ENCODE peak calls at places on chromosomes 1 and 21, in four cellular contexts. K, C, J and I are unnamed samples.

GRCh38 chr1:111468717-111469100 is 5.1 kb upstream of the C1orf162 start:
- DNase-seq in K (no peak), C (no peak), J (no peak), I (no peak)

GRCh38 chr1:86546787-86547221 is at the start of gene CLCA4:
- DNase-seq in K (no peak), C (no peak), J (peak; percentile 48), I (no peak)

GRCh38 chr1:83999316-83999819 is 436 bp upstream of the TTLL7 start:
- DNase-seq in K (peak; percentile 76), C (peak; percentile 81), J (peak; percentile 82), I (peak; percentile 78)

GRCh38 chr1:36187800-36188593 is 32.0 kb downstream of the MAP7D1 start:
- DNase-seq in K (peak; percentile 90), C (peak; percentile 89), J (peak; percentile 64), I (peak; percentile 88)

GRCh38 chr1:52738148-52738547 is 11.9 kb downstream of the ZYG11B start:
- DNase-seq in K (no peak), C (no peak), J (no peak), I (no peak)

GRCh38 chr1:156859523-156860112 is 701 bp upstream of the INSRR start:
- DNase-seq in K (peak; percentile 10), C (peak; percentile 52), J (no peak), I (no peak)

GRCh38 chr1:88877382-88877825 is 14.0 kb downstream of the GTF2B start:
- DNase-seq in K (peak; percentile 61), C (no peak), J (peak; percentile 52), I (no peak)

GRCh38 chr1:109251277-109252166 is 2.2 kb downstream of the CELSR2 start:
- DNase-seq in K (no peak), C (no peak), J (no peak), I (no peak)

GRCh38 chr1:245987577-245987976 is 519.5 kb downstream of the SMYD3 start:
- DNase-seq in K (no peak), C (no peak), J (no peak), I (no peak)

GRCh38 chr21:45998871-45999580 is 17.5 kb downstream of the COL6A1 start:
- DNase-seq in K (no peak), C (no peak), J (no peak), I (no peak)

GRCh38 chr21:45157932-45158331 is 83.6 kb downstream of the ADARB1 start:
- DNase-seq in K (no peak), C (no peak), J (no peak), I (no peak)

GRCh38 chr1:230208619-230209261 is 141.7 kb downstream of the GALNT2 start:
- DNase-seq in K (no peak), C (peak; percentile 87), J (no peak), I (no peak)

GRCh38 chr1:47915677-47916353 is 81.4 kb downstream of the TRABD2B start:
- DNase-seq in K (no peak), C (no peak), J (no peak), I (no peak)

GRCh38 chr21:34073749-34074282 is 438 bp downstream of the MRPS6 start:
- DNase-seq in K (no peak), C (peak; percentile 52), J (no peak), I (peak; percentile 52)

GRCh38 chr1:36472656-36473055 is 8.5 kb upstream of the MRPS15 start:
- DNase-seq in K (no peak), C (no peak), J (no peak), I (no peak)

GRCh38 chr1:43552059-43552742 is 21.5 kb downstream of the PTPRF start:
- DNase-seq in K (no peak), C (no peak), J (no peak), I (no peak)

GRCh38 chr21:29293495-29293894 is 5.2 kb upstream of the BACH1 start:
- DNase-seq in K (no peak), C (peak; percentile 87), J (no peak), I (no peak)

GRCh38 chr1:109823543-109824348 is 60.0 kb upstream of the EPS8L3 start:
- DNase-seq in K (peak; percentile 61), C (no peak), J (no peak), I (no peak)

GRCh38 chr1:97332716-97333115 is 588.1 kb downstream of the DPYD start:
- DNase-seq in K (peak; percentile 79), C (no peak), J (no peak), I (no peak)

GRCh38 chr1:201740609-201741231 is 88.2 kb upstream of the IPO9 start:
- DNase-seq in K (no peak), C (no peak), J (no peak), I (no peak)

GRCh38 chr1:92259350-92259749 is 39.4 kb downstream of the GLMN start:
- DNase-seq in K (no peak), C (no peak), J (no peak), I (no peak)

DNA sequence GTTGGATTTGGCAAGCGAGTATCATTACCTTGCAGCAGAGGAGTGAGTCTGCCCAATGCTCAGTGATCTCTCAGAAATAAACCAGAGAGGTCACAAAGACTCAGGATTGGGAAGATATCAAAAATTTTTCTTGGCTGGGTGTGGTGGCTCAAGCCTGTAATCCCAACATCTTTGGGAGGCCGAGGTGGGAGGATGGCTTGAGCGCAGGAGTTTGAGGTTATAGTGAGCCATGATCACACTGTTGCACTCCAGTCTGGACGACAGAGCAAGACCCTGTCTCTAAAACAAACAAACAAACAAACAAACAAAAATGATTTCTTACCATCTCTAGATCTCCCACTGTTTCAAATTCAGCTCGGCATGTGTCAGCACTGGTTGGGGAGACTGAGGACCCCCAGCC is 13.3 kb upstream of the BECN2 start:
- DNase-seq in K (no peak), C (no peak), J (no peak), I (no peak)
- H3K4me3 ChIP-seq in K (no peak overlapping the region), C (no peak overlapping the region), J (no peak overlapping the region), I (no peak overlapping the region)

GRCh38 chr1:961132-961652 is 808 bp downstream of the KLHL17 start:
- DNase-seq in K (no peak), C (no peak), J (no peak), I (no peak)

GRCh38 chr1:962381-963350 is 2.3 kb downstream of the KLHL17 start:
- DNase-seq in K (no peak), C (no peak), J (no peak), I (no peak)

GRCh38 chr1:960371-961131 is at the start of gene KLHL17:
- DNase-seq in K (peak; percentile 58), C (peak; percentile 84), J (peak; percentile 71), I (peak; percentile 83)

GRCh38 chr1:958823-959729 is at the start of gene NOC2L:
- DNase-seq in K (peak; percentile 86), C (peak; percentile 94), J (peak; percentile 78), I (peak; percentile 96)

GRCh38 chr1:959730-960039 is 629 bp upstream of the NOC2L start:
- DNase-seq in K (no peak), C (no peak), J (no peak), I (no peak)
- H3K4me3 ChIP-seq in K (no peak overlapping the region), C (peak overlapping the region; percentile 58), J (peak overlapping the region; percentile 100), I (peak overlapping the region; percentile 70)

GRCh38 chr1:118984086-118984989 is 3.8 kb downstream of the TBX15 start:
- DNase-seq in K (peak; percentile 49), C (no peak), J (no peak), I (no peak)
- H3K4me3 ChIP-seq in K (no peak overlapping the region), C (no peak overlapping the region), J (no peak overlapping the region), I (no peak overlapping the region)

DNA sequence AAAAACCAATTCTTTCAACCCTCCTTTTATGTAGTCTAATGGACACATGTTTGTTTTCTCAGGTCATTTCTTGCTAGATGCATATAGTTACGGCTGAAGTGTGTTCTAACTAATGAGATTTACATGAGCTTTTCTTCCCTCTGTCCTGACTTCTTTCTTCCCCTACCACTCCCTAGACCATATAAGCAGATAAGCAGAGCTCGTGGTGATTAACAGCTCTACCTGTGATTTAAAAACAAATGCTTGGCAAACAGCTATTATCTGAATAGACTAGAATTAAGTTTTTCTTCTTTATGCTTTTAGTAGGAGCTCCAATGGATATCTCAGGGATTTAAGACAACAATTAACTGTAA is 18.6 kb downstream of the KHDRBS1 start:
- DNase-seq in K (no peak), C (no peak), J (peak; percentile 31), I (no peak)
- H3K4me3 ChIP-seq in K (no peak overlapping the region), C (no peak overlapping the region), J (no peak overlapping the region), I (no peak overlapping the region)

GRCh38 chr1:154791292-154792278 is 78.5 kb downstream of the KCNN3 start:
- DNase-seq in K (peak; percentile 28), C (peak; percentile 95), J (no peak), I (peak; percentile 70)
- H3K4me3 ChIP-seq in K (no peak overlapping the region), C (peak overlapping the region; percentile 4), J (no peak overlapping the region), I (no peak overlapping the region)

DNA sequence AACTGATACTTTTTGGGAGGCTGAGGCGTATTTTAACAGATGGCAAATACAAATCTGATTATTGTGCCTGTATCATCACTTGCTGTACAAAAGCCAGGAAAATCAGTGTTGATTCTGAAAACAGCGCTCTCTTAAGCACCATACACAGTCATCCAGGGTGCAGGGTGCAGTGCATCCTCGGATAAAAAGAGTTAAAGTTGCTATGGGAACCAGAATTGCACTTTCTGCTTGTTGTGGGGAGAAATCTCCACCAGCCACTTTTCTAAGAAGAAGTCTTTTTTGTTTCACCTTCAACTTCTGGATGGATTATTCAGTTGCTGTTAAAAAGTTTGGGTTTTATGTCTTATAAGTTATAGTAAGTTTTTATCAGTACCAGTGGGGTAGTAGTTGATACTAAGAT is 3.8 kb downstream of the LAMC1 start:
- DNase-seq in K (no peak), C (peak; percentile 23), J (no peak), I (no peak)
- H3K4me3 ChIP-seq in K (peak overlapping the region; percentile 2), C (peak overlapping the region; percentile 67), J (no peak overlapping the region), I (no peak overlapping the region)